ENCODE peak calls at places on chromosomes 1 and 21, in six cellular contexts. P, C, Z, M, L and W are unnamed samples.

GRCh38 chr1:47725000-47725731 is 272.0 kb downstream of the TRABD2B start:
- DNase-seq in M (no peak), P (no peak), Z (no peak), L (no peak), C (no peak), W (no peak)

GRCh38 chr1:234613992-234614584 is 4.1 kb upstream of the IRF2BP2 start:
- DNase-seq in C (no peak), Z (no peak), L (peak; percentile 23), P (no peak), M (no peak), W (no peak)

GRCh38 chr1:151047925-151048644 is 534 bp downstream of the C1orf56 start:
- DNase-seq in C (peak; percentile 16), P (no peak), L (peak; percentile 22), Z (peak; percentile 41), M (peak; percentile 45), W (peak; percentile 80)

GRCh38 chr1:182137546-182137945 is 76.0 kb upstream of the ZNF648 start:
- DNase-seq in P (no peak), C (no peak), Z (no peak), M (no peak), L (no peak), W (no peak)

GRCh38 chr1:112267929-112268328 is 128.1 kb upstream of the CTTNBP2NL start:
- DNase-seq in Z (no peak), C (no peak), P (no peak), M (no peak), L (no peak), W (no peak)

GRCh38 chr1:164693564-164694359 is 134.8 kb downstream of the PBX1 start:
- DNase-seq in Z (no peak), P (no peak), L (no peak), C (no peak), M (no peak), W (no peak)

GRCh38 chr1:38888423-38889333 is 7.3 kb upstream of the GJA9 start:
- DNase-seq in P (no peak), M (no peak), L (no peak), C (no peak), Z (no peak), W (no peak)

GRCh38 chr1:43934986-43935324 is 1.4 kb downstream of the ARTN start:
- DNase-seq in M (no peak), L (no peak), Z (no peak), C (no peak), P (no peak), W (no peak)

GRCh38 chr1:179187043-179187442 is 42.4 kb downstream of the ABL2 start:
- DNase-seq in C (no peak), L (no peak), M (no peak), Z (no peak), P (no peak), W (no peak)

GRCh38 chr1:58862728-58863385 is 79.0 kb upstream of the JUN start:
- DNase-seq in L (peak; percentile 79), P (no peak), M (no peak), C (no peak), Z (peak; percentile 62), W (peak; percentile 15)

GRCh38 chr1:116334015-116334547 is 39.0 kb upstream of the ATP1A1 start:
- DNase-seq in Z (no peak), P (no peak), C (no peak), M (no peak), L (no peak), W (no peak)

GRCh38 chr1:71428029-71428428 is 347.2 kb upstream of the ZRANB2 start:
- DNase-seq in L (no peak), M (no peak), Z (peak; percentile 67), C (peak; percentile 62), P (no peak), W (no peak)

GRCh38 chr1:71030021-71030420 is 17.6 kb downstream of the PTGER3 start:
- DNase-seq in M (no peak), C (no peak), Z (no peak), L (no peak), P (no peak), W (no peak)

GRCh38 chr1:245180496-245180895 is 25.7 kb downstream of the KIF26B start:
- DNase-seq in Z (no peak), P (no peak), C (no peak), M (no peak), L (no peak), W (no peak)

GRCh38 chr1:182761396-182762395 is 27.9 kb upstream of the NPL start:
- DNase-seq in P (no peak), M (no peak), C (no peak), L (peak; percentile 1), Z (no peak), W (no peak)

GRCh38 chr1:64077281-64077940 is 126.0 kb upstream of the UBE2U start:
- DNase-seq in M (peak; percentile 11), P (no peak), C (no peak), L (peak; percentile 51), Z (no peak), W (no peak)

GRCh38 chr1:24609949-24610517 is 33.1 kb upstream of the SRRM1 start:
- DNase-seq in L (no peak), M (no peak), C (no peak), P (no peak), Z (no peak), W (no peak)

GRCh38 chr1:248618878-248619277 is 16.0 kb downstream of the OR2T11 start:
- DNase-seq in L (peak; percentile 11), Z (no peak), C (peak; percentile 12), P (no peak), M (peak; percentile 16), W (peak; percentile 3)

GRCh38 chr1:76144233-76144632 is 69.7 kb downstream of the ST6GALNAC3 start:
- DNase-seq in C (no peak), Z (no peak), P (no peak), L (no peak), M (no peak), W (no peak)

GRCh38 chr1:116910379-116911165 is 856 bp downstream of the PTGFRN start:
- DNase-seq in C (peak; percentile 32), L (no peak), P (no peak), Z (no peak), M (no peak), W (no peak)

GRCh38 chr1:156706647-156707008 is 1.2 kb upstream of the CRABP2 start:
- DNase-seq in L (no peak), Z (no peak), C (no peak), M (no peak), P (no peak), W (no peak)

GRCh38 chr1:26602378-26602959 is 72.9 kb downstream of the RPS6KA1 start:
- DNase-seq in P (no peak), Z (peak; percentile 34), M (peak; percentile 5), L (peak; percentile 61), C (peak; percentile 24), W (no peak)

GRCh38 chr1:187563191-187563590 is 734.4 kb downstream of the PLA2G4A start:
- DNase-seq in M (no peak), C (no peak), P (no peak), L (no peak), Z (no peak), W (no peak)

GRCh38 chr21:41369105-41369914 is 7.5 kb downstream of the MX2 start:
- DNase-seq in P (no peak), M (no peak), C (no peak), L (no peak), Z (no peak), W (peak; percentile 68)

GRCh38 chr1:64861611-64862010 is 104.7 kb downstream of the JAK1 start:
- DNase-seq in M (no peak), P (no peak), Z (no peak), L (no peak), C (no peak), W (peak; percentile 69)

GRCh38 chr1:10257851-10258250 is 47.5 kb downstream of the KIF1B start:
- DNase-seq in C (no peak), P (no peak), M (no peak), L (no peak), Z (no peak), W (no peak)

GRCh38 chr1:185652348-185652747 is 81.8 kb upstream of the HMCN1 start:
- DNase-seq in Z (no peak), C (no peak), P (no peak), M (no peak), L (no peak), W (no peak)

GRCh38 chr1:231702804-231703203 is 76.2 kb downstream of the DISC1 start:
- DNase-seq in L (no peak), C (no peak), P (no peak), M (no peak), Z (no peak), W (no peak)

GRCh38 chr1:34924759-34925555 is 4.5 kb downstream of the DLGAP3 start:
- DNase-seq in L (no peak), C (no peak), P (no peak), M (no peak), Z (no peak), W (peak; percentile 55)

GRCh38 chr1:245154429-245155185 is at the start of gene KIF26B:
- DNase-seq in C (no peak), M (peak; percentile 43), L (no peak), Z (no peak), P (no peak), W (no peak)

GRCh38 chr1:96259399-96259798 is 462.2 kb upstream of the PTBP2 start:
- DNase-seq in C (no peak), M (no peak), L (no peak), Z (no peak), P (no peak), W (peak; percentile 80)